ENCODE peak calls at places on chromosome 15, in four cellular contexts. F is foreskin fibroblast, K is nephron progenitor cell, V is heart right ventricle. W is an unnamed sample.

GRCh38 chr15:57003418-57003817 is 85.0 kb downstream of the TCF12 start:
- DNase-seq in K (no peak), F (peak; percentile 68), V (no peak), W (no peak)

GRCh38 chr15:45022871-45023658 is at the start of gene SORD:
- DNase-seq in V (peak; percentile 91), K (peak; percentile 99), F (peak; percentile 79), W (peak; percentile 96)

GRCh38 chr15:28169361-28169760 is 70.2 kb upstream of the OCA2 start:
- DNase-seq in F (no peak), K (no peak), V (no peak), W (no peak)

GRCh38 chr15:68682330-68682729 is 103.5 kb downstream of the CORO2B start:
- DNase-seq in F (no peak), V (no peak), K (no peak), W (no peak)

GRCh38 chr15:78422571-78423340 is 15.3 kb upstream of the IREB2 start:
- DNase-seq in F (no peak), K (peak; percentile 74), V (peak; percentile 52), W (no peak)

GRCh38 chr15:78034495-78035191 is 42.9 kb downstream of the TBC1D2B start:
- DNase-seq in V (no peak), K (peak; percentile 44), F (no peak), W (no peak)

GRCh38 chr15:89799925-89800500 is 14.6 kb downstream of the ANPEP start:
- DNase-seq in F (no peak), K (no peak), V (no peak), W (no peak)

GRCh38 chr15:59140422-59141226 is 35.7 kb downstream of the CCNB2 start:
- DNase-seq in V (no peak), F (no peak), K (no peak), W (no peak)

GRCh38 chr15:93028632-93029612 is 60.1 kb downstream of the RGMA start:
- DNase-seq in V (peak; percentile 77), F (peak; percentile 90), K (no peak), W (peak; percentile 66)

GRCh38 chr15:74133703-74134386 is 3.5 kb downstream of the ISLR2 start:
- DNase-seq in K (no peak), F (no peak), V (no peak), W (no peak)

GRCh38 chr15:74132681-74133070 is 2.3 kb downstream of the ISLR2 start:
- DNase-seq in K (peak; percentile 16), V (no peak), F (no peak), W (no peak)

GRCh38 chr15:74131618-74132191 is 1.3 kb downstream of the ISLR2 start:
- DNase-seq in K (no peak), F (no peak), V (no peak), W (no peak)

GRCh38 chr15:74134387-74135027 is 4.1 kb downstream of the ISLR2 start:
- DNase-seq in K (peak; percentile 73), F (peak; percentile 43), V (no peak), W (no peak)

GRCh38 chr15:74133071-74133702 is 2.8 kb downstream of the ISLR2 start:
- DNase-seq in V (no peak), K (peak; percentile 23), F (no peak), W (no peak)
- TF ChIP-seq CTCF in V (no peak), K (no peak), F (no peak), W (no peak)

GRCh38 chr15:75943246-75943645 is 39.6 kb downstream of the FBXO22 start:
- DNase-seq in K (no peak), F (no peak), V (no peak), W (no peak)
- TF ChIP-seq CTCF in K (no peak), F (no peak), V (no peak), W (no peak)

DNA sequence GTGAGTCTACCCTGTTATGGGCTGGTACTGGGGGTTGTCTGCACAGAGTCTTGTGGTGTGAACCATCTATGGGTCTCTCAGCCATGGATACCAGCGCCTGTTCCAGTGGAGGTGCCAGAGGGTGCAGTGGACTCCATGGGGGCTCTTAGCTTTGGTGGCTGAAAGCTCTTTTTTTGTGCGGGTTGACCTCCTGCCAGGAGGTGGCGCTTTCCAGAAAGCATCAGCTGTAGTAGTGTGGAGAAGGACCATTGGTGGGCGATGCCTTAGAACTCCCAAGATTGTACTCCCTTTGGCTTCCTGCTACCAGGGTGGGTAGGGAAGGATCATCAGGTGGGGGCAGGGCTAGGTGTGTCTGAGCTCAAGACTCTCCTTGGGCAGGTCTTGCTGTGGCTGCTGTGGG is 602.6 kb downstream of the RSL24D1 start:
- DNase-seq in V (no peak), K (no peak), F (no peak), W (no peak)
- TF ChIP-seq CTCF in V (no peak), K (no peak), F (no peak), W (no peak)

DNA sequence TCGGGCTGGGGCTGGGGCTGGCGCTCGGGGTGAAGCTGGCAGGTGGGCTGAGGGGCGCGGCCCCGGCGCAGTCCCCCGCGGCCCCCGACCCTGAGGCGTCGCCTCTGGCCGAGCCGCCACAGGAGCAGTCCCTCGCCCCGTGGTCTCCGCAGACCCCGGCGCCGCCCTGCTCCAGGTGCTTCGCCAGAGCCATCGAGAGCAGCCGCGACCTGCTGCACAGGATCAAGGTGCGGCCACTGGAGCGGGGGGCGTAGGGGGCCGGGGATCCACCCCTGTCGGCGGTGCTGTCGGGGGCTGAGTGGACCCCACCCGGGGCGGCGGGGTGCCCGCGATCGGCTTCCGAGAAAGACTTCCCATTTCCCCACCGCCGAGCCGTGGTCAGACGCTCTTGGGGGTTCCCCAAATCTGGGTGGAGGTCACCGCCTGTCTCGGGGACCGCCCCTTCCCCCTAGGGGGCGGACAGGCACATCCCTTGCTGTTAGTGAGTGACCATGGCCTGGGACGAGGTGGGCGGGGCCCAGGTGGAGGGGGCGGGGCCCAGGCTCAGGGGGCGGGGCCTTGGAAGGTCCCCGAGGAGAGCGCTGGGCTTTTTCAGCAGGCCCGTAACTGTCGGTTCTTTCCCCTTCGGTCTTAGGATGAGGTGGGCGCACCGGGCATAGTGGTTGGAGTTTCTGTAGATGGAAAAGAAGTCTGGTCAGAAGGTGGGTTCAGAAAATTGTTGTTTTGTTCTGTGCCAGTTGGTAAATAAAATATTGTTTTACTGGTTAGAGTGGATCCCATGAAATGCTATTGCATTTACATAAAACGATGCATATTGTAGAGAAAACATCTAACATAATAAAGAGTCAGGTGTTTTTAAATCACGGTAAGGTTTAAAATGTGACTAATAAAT is 587 bp downstream of the LACTB start:
- DNase-seq in K (peak; percentile 84), V (peak; percentile 84), F (peak; percentile 58), W (peak; percentile 83)
- TF ChIP-seq CTCF in K (no peak), V (no peak), F (no peak), W (peak; percentile 62)